ENCODE peak calls at places on chromosomes 5 and 9, in nine cellular contexts. A, F, G, K, N, W, C, E and V are unnamed samples.

GRCh38 chr5:67221487-67222242 is 25.1 kb upstream of the CD180 start:
- DNase-seq in A (no peak), F (no peak), G (no peak), K (no peak), N (no peak), W (no peak), C (no peak), E (no peak), V (no peak)

GRCh38 chr5:115557667-115558387 is 13.3 kb upstream of the FEM1C start:
- DNase-seq in A (no peak), F (no peak), G (no peak), K (peak), N (no peak), W (peak), C (no peak), E (no peak), V (no peak)

GRCh38 chr9:84304166-84304565 is 36.4 kb downstream of the SLC28A3 start:
- DNase-seq in A (no peak), F (no peak), G (no peak), K (no peak), N (no peak), W (no peak), C (no peak), E (no peak), V (no peak)

GRCh38 chr5:74306845-74307244 is 333.7 kb downstream of the ENC1 start:
- DNase-seq in A (no peak), F (no peak), G (no peak), K (no peak), N (no peak), W (no peak), C (no peak), E (no peak), V (no peak)

GRCh38 chr9:133973111-133973790 is 18.9 kb downstream of the VAV2 start:
- DNase-seq in A (no peak), F (no peak), G (no peak), K (no peak), N (no peak), W (no peak), C (no peak), E (no peak), V (no peak)

GRCh38 chr9:115837618-115838017 is 316.0 kb upstream of the PAPPA start:
- DNase-seq in A (no peak), F (no peak), G (no peak), K (no peak), N (peak), W (no peak), C (no peak), E (no peak), V (no peak)

GRCh38 chr9:136902259-136902821 is 16.0 kb downstream of the TRAF2 start:
- DNase-seq in A (peak), F (no peak), G (peak), K (peak), N (peak), W (no peak), C (peak), E (peak), V (peak)

GRCh38 chr5:133050500-133050899 is 1.3 kb upstream of the HSPA4 start:
- DNase-seq in A (no peak), F (no peak), G (no peak), K (no peak), N (no peak), W (no peak), C (no peak), E (no peak), V (no peak)

GRCh38 chr9:708182-708555 is 133.3 kb upstream of the DMRT1 start:
- DNase-seq in A (no peak), F (no peak), G (no peak), K (no peak), N (no peak), W (peak), C (no peak), E (no peak), V (no peak)

GRCh38 chr9:708556-709432 is 132.7 kb upstream of the DMRT1 start:
- DNase-seq in A (no peak), F (no peak), G (no peak), K (no peak), N (no peak), W (peak), C (no peak), E (no peak), V (no peak)

GRCh38 chr9:706073-706472 is 135.4 kb upstream of the DMRT1 start:
- DNase-seq in A (no peak), F (no peak), G (no peak), K (no peak), N (no peak), W (peak), C (no peak), E (no peak), V (no peak)

GRCh38 chr9:703392-703791 is 138.1 kb upstream of the DMRT1 start:
- DNase-seq in A (no peak), F (no peak), G (no peak), K (no peak), N (no peak), W (no peak), C (no peak), E (no peak), V (no peak)

DNA sequence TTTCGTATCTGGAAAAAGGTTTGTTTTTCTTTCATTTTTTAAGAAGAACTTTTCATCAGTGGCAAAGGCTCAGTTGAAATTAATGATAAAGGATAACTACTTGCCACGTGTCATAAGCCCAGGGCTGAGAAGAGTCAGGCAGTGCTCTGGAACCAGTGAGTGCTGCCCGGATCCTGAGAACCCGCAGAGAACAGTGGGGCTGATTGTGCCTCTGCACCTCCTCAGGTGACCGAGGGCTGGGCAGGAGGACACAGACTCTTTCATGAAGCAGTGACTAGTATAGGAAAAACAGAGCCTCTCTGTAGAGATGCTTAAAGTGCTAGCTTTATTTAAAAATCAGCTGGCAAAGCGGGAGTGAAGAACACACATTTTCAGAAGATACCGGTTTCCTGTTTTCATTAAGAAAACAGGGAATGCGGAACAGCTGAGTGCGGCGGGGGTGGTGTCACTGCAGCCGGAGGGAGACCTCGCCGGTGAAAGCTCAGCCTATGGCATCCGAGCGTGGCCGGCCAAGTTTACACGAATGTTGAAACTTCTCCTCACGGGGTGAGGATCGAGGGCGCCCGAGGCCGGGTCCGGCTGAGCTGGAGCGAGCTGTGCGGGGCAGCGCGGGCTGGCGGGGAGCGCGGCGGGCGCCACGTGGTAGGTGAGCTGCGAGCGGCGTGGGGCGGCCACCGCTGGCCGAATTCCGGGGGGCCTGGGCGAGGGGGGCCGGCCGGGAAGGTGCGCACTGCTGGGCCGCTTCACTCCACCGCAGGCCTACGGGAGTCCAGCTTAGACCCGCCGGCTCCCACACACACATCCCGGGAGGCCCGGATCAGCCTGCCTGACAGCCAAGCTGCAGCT is 134.7 kb upstream of the DMRT1 start:
- DNase-seq in A (peak), F (peak), G (peak), K (peak), N (peak), W (peak), C (no peak), E (peak), V (peak)
- TF ChIP-seq POLR2A in A (no peak), F (no peak), G (no peak), K (no peak), N (no peak), W (peak), C (no peak), E (no peak), V (no peak)

GRCh38 chr9:114362394-114362793 is 25.4 kb downstream of the AKNA start:
- DNase-seq in A (no peak), F (no peak), G (no peak), K (no peak), N (peak), W (no peak), C (no peak), E (no peak), V (no peak)
- TF ChIP-seq POLR2A in A (no peak), F (no peak), G (no peak), K (no peak), N (no peak), W (no peak), C (no peak), E (no peak), V (no peak)

DNA sequence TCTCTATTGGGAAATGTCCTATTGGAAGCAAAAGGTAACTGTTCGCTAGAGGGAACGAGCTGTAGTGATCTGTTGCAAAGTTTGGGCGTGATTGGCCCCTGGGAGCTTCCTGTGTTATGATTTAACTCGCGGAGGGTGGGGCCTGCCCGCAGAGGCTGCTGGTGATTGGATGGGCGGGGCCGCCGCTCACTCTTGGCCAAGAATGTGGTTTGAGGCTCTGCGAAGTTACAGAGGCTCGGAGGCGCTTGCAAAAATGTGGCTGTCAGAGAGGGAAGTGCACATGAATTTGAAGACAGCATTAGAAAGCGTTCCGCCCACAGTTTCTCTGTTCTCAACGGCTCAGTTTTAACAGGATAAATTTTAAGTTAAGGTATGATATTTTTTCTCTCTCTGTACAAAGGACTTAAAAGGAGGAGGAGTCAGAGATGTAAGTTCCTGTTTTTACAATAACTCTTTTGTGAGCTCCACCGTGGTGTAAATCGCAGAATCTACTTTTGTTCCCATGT is 46.9 kb downstream of the CNTRL start:
- DNase-seq in A (peak), F (peak), G (peak), K (peak), N (peak), W (peak), C (peak), E (peak), V (peak)
- TF ChIP-seq POLR2A in A (peak), F (peak), G (peak), K (peak), N (peak), W (peak), C (peak), E (no peak), V (peak)

DNA sequence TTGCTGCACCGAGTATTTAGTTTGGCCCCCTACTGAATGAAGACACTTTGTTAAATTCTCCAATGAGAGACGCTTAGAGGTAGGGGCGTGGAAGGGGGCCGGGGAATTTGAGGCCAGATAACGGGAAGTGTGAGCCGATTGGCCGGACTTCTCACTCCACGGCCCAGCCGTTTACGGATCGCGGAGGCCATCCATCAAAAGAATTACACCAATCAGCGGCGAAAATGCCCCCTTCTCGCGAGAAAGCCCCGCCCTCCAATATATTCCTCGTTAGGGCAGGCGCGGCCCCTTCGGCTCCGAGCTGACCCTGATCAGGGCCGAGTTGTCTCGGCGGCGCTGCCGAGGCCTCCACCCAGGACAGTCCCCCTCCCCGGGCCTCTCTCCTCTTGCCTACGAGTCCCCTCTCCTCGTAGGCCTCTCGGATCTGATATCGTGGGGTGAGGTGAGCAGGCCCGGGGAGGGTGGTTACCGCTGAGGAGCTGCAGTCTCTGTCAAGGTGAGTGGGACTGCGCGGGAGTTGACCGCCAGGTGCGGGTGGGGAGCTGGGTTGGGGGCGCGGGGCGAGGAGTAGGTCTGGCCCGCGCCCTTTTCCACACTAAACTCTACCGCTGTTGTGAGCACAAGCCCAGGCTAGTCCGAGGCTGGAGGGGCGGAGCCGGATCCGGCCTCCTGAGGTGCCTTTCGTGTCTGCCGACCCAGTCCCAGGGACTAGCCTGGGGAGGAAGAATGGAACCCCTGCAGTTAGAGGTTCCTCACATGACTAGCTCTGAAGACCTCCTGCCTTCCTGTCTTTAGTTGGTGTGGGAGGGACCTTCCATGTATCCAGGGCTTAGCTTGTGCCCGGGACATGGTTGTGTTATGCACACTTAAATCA is at the start of gene CCNG1:
- DNase-seq in A (peak), F (peak), G (peak), K (peak), N (peak), W (peak), C (peak), E (peak), V (peak)
- TF ChIP-seq POLR2A in A (peak), F (peak), G (peak), K (peak), N (peak), W (peak), C (peak), E (peak), V (peak)

GRCh38 chr5:151447174-151448037 is at the start of gene SLC36A1:
- DNase-seq in A (peak), F (peak), G (peak), K (peak), N (peak), W (peak), C (peak), E (peak), V (peak)
- TF ChIP-seq POLR2A in A (peak), F (peak), G (peak), K (no peak), N (peak), W (no peak), C (peak), E (no peak), V (peak)